ENCODE peak calls at places on chromosomes 3 and 15, in nine cellular contexts. D is ACHN; W is HFFc6; R is endothelial cell; S is naive thymus-derived CD8-positive, alpha-beta T cell; P is NCI-H1092 treated with DMSO at 0.1 percent for 48 hours; Y is T-helper 22 cell; Z is effector memory CD8-positive, alpha-beta T cell; O is upper lobe of right lung. T is an unnamed sample.

GRCh38 chr15:62164500-62165028 is 521 bp downstream of the C2CD4B start:
- DNase-seq in W (no peak), O (peak), Z (no peak), P (no peak), D (no peak), Y (no peak), S (no peak), R (peak), T (no peak)

GRCh38 chr15:99970891-99971330 is 237.7 kb upstream of the LYSMD4 start:
- DNase-seq in O (peak), S (no peak), P (no peak), W (no peak), Y (no peak), D (no peak), Z (no peak), R (no peak), T (no peak)

GRCh38 chr3:52153389-52154096 is 680 bp downstream of the POC1A start:
- DNase-seq in Z (peak), R (no peak), S (no peak), O (no peak), P (peak), W (peak), D (peak), Y (no peak), T (peak)

GRCh38 chr15:78907577-78907976 is 34.9 kb downstream of the MORF4L1 start:
- DNase-seq in S (no peak), Z (no peak), R (peak), Y (no peak), D (peak), O (no peak), W (no peak), P (no peak), T (no peak)

GRCh38 chr15:85329561-85330421 is 50.6 kb upstream of the AKAP13 start:
- DNase-seq in O (no peak), Z (peak), P (no peak), D (no peak), S (peak), W (peak), Y (no peak), R (no peak), T (no peak)

GRCh38 chr15:80953001-80953952 is 36.3 kb downstream of the MESD start:
- DNase-seq in O (no peak), S (no peak), P (no peak), R (no peak), W (no peak), Y (no peak), Z (no peak), D (no peak), T (no peak)

GRCh38 chr15:42710662-42711061 is 26.3 kb downstream of the CDAN1 start:
- DNase-seq in R (no peak), O (no peak), P (no peak), W (no peak), S (no peak), Z (no peak), Y (no peak), D (no peak), T (no peak)

GRCh38 chr3:125125822-125126245 is 70.0 kb upstream of the HEG1 start:
- DNase-seq in W (peak), D (no peak), Z (no peak), S (no peak), R (no peak), P (no peak), O (no peak), Y (no peak), T (no peak)

GRCh38 chr3:176967525-176967924 is 229.8 kb downstream of the TBL1XR1 start:
- DNase-seq in P (no peak), S (no peak), R (no peak), Z (no peak), Y (no peak), O (no peak), W (peak), D (no peak), T (no peak)

GRCh38 chr15:76337047-76337738 is 620 bp downstream of the ISL2 start:
- DNase-seq in W (peak), S (peak), Z (no peak), D (peak), Y (no peak), P (no peak), O (no peak), R (no peak), T (no peak)

GRCh38 chr15:91258436-91258779 is 158.4 kb downstream of the SV2B start:
- DNase-seq in W (no peak), P (no peak), D (peak), S (no peak), Z (no peak), Y (no peak), O (no peak), R (peak), T (no peak)

GRCh38 chr3:134359121-134360010 is 14.9 kb downstream of the AMOTL2 start:
- DNase-seq in S (no peak), W (peak), Y (no peak), D (no peak), Z (no peak), O (peak), R (no peak), P (no peak), T (no peak)

GRCh38 chr3:60190073-60190472 is 1061.2 kb downstream of the FHIT start:
- DNase-seq in Z (no peak), O (no peak), S (no peak), P (no peak), R (no peak), W (no peak), D (no peak), Y (no peak), T (no peak)

GRCh38 chr15:80942746-80943565 is 46.7 kb downstream of the MESD start:
- DNase-seq in R (no peak), O (no peak), Y (no peak), D (no peak), P (no peak), S (no peak), Z (no peak), W (no peak), T (no peak)

GRCh38 chr15:23564798-23565394 is 578 bp upstream of the MKRN3 start:
- DNase-seq in S (no peak), Z (no peak), W (no peak), R (no peak), O (no peak), Y (no peak), D (no peak), P (no peak), T (no peak)

GRCh38 chr3:169660709-169661566 is 2.6 kb downstream of the MECOM start:
- DNase-seq in W (no peak), Z (no peak), O (no peak), S (no peak), P (no peak), D (no peak), Y (no peak), R (peak), T (no peak)

GRCh38 chr3:189188466-189188865 is 16.7 kb downstream of the TPRG1 start:
- DNase-seq in W (no peak), R (no peak), Z (no peak), D (no peak), P (no peak), Y (no peak), O (no peak), S (no peak), T (no peak)

T was measured in NCI-H2081 treated with DMSO at 0.1 percent for 48 hours.